ENCODE peak calls at places on chromosomes 5 and 9, in six cellular contexts. U is uterus; Z is CD8-positive, alpha-beta T cell; N is H9; T is body of pancreas; I is fibroblast of villous mesenchyme. M is an unnamed sample.

GRCh38 chr9:6870650-6871477 is 113.1 kb downstream of the KDM4C start:
- DNase-seq in Z (no peak), U (no peak), N (no peak), I (peak), T (peak), M (no peak)

GRCh38 chr5:1033178-1033577 is 24.6 kb downstream of the NKD2 start:
- DNase-seq in I (no peak), N (no peak), U (no peak), T (peak), Z (no peak), M (no peak)

GRCh38 chr5:8522635-8523034 is 653.7 kb downstream of the MTRR start:
- DNase-seq in I (no peak), N (no peak), U (no peak), T (no peak), Z (no peak), M (no peak)

GRCh38 chr9:131021785-131022184 is 12.8 kb downstream of the LAMC3 start:
- DNase-seq in I (no peak), T (no peak), Z (no peak), U (no peak), N (no peak), M (no peak)

GRCh38 chr5:84274585-84275468 is 109.9 kb downstream of the EDIL3 start:
- DNase-seq in N (no peak), T (peak), Z (no peak), U (no peak), I (peak), M (no peak)

GRCh38 chr9:136544549-136545064 is 1.2 kb downstream of the NOTCH1 start:
- DNase-seq in U (peak), Z (peak), T (peak), I (peak), N (no peak), M (no peak)

GRCh38 chr5:176180339-176180738 is 57.9 kb upstream of the SIMC1 start:
- DNase-seq in U (no peak), I (peak), T (no peak), Z (no peak), N (no peak), M (no peak)

GRCh38 chr9:9997585-9997984 is 615.2 kb downstream of the PTPRD start:
- DNase-seq in U (no peak), I (no peak), N (no peak), Z (no peak), T (no peak), M (no peak)

GRCh38 chr5:177023247-177023703 is 779 bp downstream of the ZNF346 start:
- DNase-seq in U (no peak), T (no peak), Z (no peak), N (no peak), I (no peak), M (no peak)

GRCh38 chr5:137900925-137901817 is 11.9 kb downstream of the PKD2L2 start:
- DNase-seq in T (no peak), Z (no peak), U (no peak), I (no peak), N (no peak), M (no peak)

GRCh38 chr9:103798620-103799019 is 295.5 kb upstream of the SMC2 start:
- DNase-seq in I (peak), U (no peak), Z (no peak), T (no peak), N (no peak), M (no peak)

GRCh38 chr9:37511006-37511714 is 25.4 kb downstream of the POLR1E start:
- DNase-seq in I (no peak), T (no peak), N (peak), Z (no peak), U (no peak), M (no peak)

DNA sequence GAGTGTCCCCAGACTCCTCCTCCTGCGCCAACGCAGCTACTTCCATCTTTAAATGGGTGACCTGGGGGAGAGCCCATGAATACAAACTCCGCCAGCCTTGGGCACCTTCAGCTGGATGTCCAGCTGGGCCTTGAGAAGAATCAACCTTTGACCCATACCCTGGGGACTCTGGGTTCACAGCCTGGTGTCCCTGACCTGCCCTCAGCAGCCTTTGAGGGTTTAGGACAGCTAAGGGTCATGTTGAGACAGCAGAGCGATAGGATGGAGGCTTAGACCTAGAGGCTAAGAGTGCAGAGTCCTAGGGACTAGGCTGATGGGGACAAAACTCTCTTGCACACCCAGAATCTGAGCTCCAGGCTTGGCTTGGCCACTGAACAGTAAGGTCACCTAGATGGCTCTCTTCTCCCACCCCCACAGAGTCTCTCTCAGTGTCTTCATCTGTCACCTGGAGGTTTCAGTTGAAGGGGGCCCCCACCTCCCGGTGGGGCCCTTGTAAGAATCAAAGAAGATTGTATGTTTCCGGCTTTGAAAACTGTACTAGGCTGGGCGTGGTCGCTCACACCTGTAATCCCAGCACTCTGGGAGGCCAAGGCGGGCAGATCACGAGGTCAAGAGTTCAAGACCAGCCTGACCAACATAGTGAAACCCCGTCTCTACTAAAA is 6.7 kb upstream of the AQP3 start:
- DNase-seq in T (no peak), Z (no peak), N (no peak), U (no peak), I (no peak), M (no peak)
- TF ChIP-seq CTCF in T (no peak), Z (no peak), N (no peak), U (no peak), I (no peak), M (no peak)

GRCh38 chr5:68722357-68722756 is 371.5 kb upstream of the SLC30A5 start:
- DNase-seq in I (no peak), U (no peak), T (no peak), N (no peak), Z (no peak), M (no peak)
- TF ChIP-seq CTCF in I (no peak), U (no peak), T (no peak), N (peak), Z (no peak), M (no peak)

DNA sequence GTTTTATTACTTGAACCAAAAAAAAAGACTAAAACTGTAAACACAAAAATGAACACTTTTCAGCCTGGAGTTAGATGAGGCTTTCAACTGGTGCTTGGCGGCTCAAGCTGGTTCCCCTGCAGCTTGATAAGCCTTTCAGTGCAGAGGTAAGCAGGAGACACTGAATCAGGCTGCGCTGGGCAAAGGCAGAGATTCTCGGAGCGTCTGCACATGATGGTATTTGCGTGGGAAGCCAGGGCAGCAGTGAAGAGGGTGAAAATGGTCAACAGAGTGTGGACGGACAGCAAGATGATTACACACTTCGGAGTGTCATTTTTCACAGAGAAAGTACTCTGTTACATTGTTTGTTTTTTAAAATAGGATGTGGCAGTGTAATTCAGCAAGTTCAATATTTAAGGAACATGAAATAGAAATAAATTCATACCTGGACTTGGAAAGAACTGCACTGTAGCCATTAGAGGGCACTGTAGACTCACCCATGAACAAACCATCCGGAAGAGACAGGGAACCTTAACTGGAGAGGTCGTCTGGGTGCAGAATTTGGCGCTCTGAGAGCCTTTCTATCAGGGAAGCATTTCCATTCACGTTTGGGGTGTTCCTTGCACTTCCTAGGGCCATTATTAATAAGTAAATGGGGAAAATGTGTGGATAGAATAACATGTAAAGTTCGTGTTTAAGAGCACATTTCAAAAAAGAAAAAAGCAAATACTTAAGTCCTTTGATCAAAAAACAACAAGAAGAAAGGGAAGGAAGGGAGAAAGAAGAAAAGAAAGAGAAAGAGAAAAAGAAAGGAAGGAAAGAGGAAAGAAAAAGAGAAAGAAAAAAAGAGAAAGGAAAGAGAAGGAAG is 69.8 kb downstream of the ICE1 start:
- DNase-seq in Z (peak), U (no peak), I (peak), T (no peak), N (peak), M (no peak)
- TF ChIP-seq CTCF in Z (peak), U (peak), I (peak), T (peak), N (peak), M (peak)

GRCh38 chr9:128885798-128886197 is 3.9 kb downstream of the LRRC8A start:
- DNase-seq in T (no peak), U (no peak), N (no peak), I (no peak), Z (no peak), M (no peak)
- TF ChIP-seq CTCF in T (no peak), U (no peak), N (no peak), I (no peak), Z (no peak), M (no peak)

GRCh38 chr5:43113546-43113945 is 7.2 kb upstream of the ZNF131 start:
- DNase-seq in U (no peak), Z (no peak), I (no peak), N (no peak), T (no peak), M (no peak)

GRCh38 chr5:43105369-43106289 is 15.1 kb upstream of the ZNF131 start:
- DNase-seq in T (peak), Z (peak), I (peak), N (peak), U (peak), M (peak)

GRCh38 chr5:43106290-43106638 is 14.4 kb upstream of the ZNF131 start:
- DNase-seq in Z (no peak), U (no peak), T (no peak), N (no peak), I (no peak), M (no peak)

GRCh38 chr5:43115968-43116367 is 4.7 kb upstream of the ZNF131 start:
- DNase-seq in N (no peak), T (no peak), Z (no peak), I (no peak), U (no peak), M (no peak)

GRCh38 chr5:43110606-43111170 is 10.0 kb upstream of the ZNF131 start:
- DNase-seq in U (no peak), Z (no peak), N (peak), T (no peak), I (no peak), M (no peak)
- TF ChIP-seq CTCF in U (no peak), Z (peak), N (peak), T (peak), I (peak), M (no peak)

GRCh38 chr9:121319394-121319780 is 50.7 kb downstream of the STOM start:
- DNase-seq in Z (no peak), N (no peak), T (no peak), I (no peak), U (no peak), M (no peak)

GRCh38 chr9:121318631-121319393 is 50.9 kb downstream of the GSN start:
- DNase-seq in U (no peak), Z (no peak), I (no peak), N (no peak), T (no peak), M (no peak)

GRCh38 chr9:121316852-121317373 is 49.0 kb downstream of the GSN start:
- DNase-seq in I (no peak), T (no peak), U (no peak), Z (no peak), N (no peak), M (no peak)

GRCh38 chr9:121316378-121316777 is 48.4 kb downstream of the GSN start:
- DNase-seq in N (no peak), I (no peak), Z (no peak), T (no peak), U (no peak), M (no peak)

DNA sequence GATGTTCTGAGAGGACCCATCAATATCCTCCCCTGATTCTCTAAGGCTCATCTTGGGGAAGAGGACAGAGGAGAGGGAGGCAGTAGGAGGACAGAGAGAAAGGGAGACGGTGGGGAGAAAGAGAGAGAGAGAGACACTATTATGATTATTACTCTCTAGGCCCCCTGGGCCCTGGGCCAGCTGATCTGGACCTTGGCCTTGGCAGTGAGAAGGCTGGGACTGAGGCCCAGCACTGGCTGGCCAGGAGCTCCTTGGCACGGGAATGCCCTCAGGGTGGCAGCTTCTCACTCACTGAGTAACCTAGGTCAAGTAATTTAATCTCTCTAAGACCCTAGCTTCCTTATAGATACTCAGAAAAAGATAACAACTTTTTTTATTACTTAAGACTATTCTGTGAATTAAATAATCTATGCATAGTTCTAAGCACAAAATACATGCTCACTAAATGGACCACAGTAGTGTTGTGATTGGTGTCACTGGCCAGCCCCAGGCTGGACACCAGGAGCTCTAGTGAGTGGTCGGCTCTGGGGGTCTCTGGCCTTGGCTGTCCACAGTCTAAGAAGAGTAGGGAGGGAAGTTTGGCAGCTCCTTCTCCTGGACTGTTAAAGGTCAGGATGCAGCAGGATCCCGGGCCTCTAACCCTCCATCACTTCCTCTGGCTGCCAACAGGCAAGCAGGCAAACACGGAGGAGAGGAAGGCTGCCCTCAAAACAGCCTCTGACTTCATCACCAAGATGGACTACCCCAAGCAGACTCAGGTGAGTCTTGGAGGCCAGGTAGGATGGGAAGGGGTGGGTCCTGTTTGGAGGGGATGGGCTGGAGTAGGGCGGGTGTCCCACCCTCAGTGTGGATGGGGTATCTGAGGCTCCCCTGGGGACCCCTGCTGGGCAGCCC is 50.0 kb downstream of the GSN start:
- DNase-seq in N (no peak), I (no peak), Z (no peak), T (peak), U (no peak), M (no peak)
- TF ChIP-seq CTCF in N (no peak), I (no peak), Z (no peak), T (no peak), U (no peak), M (no peak)

GRCh38 chr5:98928802-98929122 is at the start of gene CHD1:
- DNase-seq in Z (peak), U (peak), I (peak), N (peak), T (peak), M (peak)

GRCh38 chr5:98929123-98929981 is 545 bp upstream of the CHD1 start:
- DNase-seq in U (peak), I (peak), T (peak), Z (peak), N (peak), M (peak)

GRCh38 chr5:98927242-98927987 is 1.4 kb downstream of the CHD1 start:
- DNase-seq in T (peak), N (no peak), Z (peak), I (peak), U (peak), M (no peak)

GRCh38 chr5:98929982-98930355 is 1.2 kb upstream of the CHD1 start:
- DNase-seq in U (no peak), Z (no peak), T (peak), I (no peak), N (no peak), M (no peak)

DNA sequence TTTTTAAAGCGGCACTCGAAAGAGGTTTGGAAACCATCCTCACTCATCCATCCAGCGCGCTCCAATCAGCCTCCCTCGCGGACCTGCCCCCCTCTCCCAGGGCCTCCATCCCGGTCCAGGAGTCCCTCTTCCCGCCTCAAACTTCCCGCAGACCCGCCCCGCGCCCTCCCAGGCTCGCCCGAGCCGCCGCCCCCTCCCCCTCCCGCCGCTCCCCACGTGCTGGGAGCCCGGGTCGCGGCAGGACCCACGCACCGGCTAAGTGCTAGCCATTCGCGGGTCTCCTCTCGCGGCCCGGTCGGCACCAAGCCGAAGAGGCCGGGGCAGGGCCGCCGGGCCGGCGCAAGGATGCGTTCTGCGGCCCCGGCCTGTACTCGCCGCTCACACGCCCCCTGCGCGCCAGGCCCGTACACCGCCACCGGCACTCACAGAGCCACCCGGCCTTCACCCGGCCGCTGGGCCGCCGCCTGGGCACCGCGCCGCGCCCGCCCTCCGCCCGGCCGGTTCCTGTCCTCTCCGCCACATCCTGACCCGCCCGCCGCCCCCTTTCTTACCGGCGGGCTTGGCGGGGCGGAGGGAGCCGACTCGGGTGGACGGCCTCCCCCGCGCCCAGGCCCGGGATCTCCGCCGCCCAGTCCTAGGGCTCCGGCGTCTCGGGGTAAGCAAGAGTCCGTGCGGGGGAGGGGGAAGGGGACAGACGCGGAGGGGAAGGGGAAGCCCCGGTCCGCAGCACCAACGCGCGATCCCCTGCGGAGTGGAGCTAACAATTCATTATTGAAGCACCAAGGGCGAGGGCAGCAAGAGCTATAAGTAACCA is 612 bp downstream of the CHD1 start:
- DNase-seq in I (peak), Z (peak), N (peak), U (peak), T (peak), M (peak)
- TF ChIP-seq CTCF in I (no peak), Z (no peak), N (no peak), U (no peak), T (no peak), M (no peak)

DNA sequence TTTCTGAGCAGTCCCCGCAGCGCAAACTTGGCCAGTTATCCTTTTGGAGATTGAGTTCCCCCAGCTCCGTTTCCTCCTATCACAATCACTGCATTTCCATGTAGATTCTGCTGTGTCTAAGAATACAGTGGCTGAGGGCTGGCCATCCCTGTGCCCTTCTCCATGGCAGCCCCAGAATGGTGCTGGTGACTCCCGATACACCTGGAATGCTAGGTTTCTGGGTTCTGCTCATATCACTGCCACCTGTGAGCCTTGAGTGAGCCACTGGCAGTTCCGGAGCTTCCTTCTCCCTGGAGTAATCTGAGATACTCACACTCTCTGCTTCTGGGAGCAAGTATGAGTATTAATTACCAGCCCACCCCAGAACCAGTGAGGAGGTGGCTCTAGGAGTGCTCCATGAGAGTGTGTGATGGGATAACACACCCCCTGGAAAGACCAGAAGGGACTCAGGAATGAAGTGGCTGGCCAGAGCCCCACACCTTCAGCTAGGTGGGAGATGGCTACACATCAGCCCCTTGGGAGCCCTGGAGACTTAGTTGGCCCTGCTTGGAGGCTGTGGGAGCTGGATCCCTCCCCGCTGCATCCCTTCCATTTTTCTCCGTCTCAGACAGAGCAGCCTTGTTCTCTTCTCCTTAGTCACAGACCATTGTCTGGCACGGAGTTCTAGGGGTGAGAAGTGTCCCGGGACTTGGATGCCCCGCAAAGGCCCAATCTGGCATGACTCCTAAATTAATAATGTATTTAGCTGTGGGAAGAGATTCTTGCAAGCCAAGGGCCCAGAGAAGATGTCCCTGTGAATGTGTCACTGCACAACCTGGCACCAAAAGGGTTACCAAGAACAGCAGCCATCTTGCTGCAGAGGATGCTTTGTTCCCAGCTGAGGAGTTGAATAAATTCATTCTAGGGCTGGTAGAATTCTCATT is 4.9 kb downstream of the PCDHGC5 start:
- DNase-seq in N (no peak), I (no peak), Z (no peak), U (no peak), T (no peak), M (no peak)
- TF ChIP-seq CTCF in N (no peak), I (no peak), Z (no peak), U (no peak), T (no peak), M (no peak)

M was measured in omental fat pad.